ENCODE peak calls at places on chromosomes 11 and 22, in five cellular contexts. E is activated T-cell treated with anti-CD3 and anti-CD28 coated beads, Interleukin-2, amount 50 U/mL, for 1 hour; W is frontal cortex; P is GM20000; G is NCI-H526 treated with DMSO at 0.1 percent for 48 hours. V is an unnamed sample.
A peak's percentile ranks its signal among the peaks of the same experiment; 100 is the strongest.

GRCh38 chr22:29205598-29206371 is at the start of gene EMID1:
- DNase-seq in E (peak; percentile 37), W (peak; percentile 69), P (peak; percentile 86), G (peak; percentile 6), V (peak; percentile 70)

GRCh38 chr22:40238425-40239344 is 61.0 kb downstream of the TNRC6B start:
- DNase-seq in E (no peak), W (no peak), P (no peak), G (no peak), V (peak; percentile 67)

GRCh38 chr11:105151936-105152554 is 12.5 kb upstream of the CARD18 start:
- DNase-seq in E (no peak), W (no peak), P (no peak), G (no peak), V (no peak)

GRCh38 chr11:19110290-19110689 is 6.7 kb upstream of the ZDHHC13 start:
- DNase-seq in E (no peak), W (no peak), P (no peak), G (no peak), V (no peak)

GRCh38 chr11:8016396-8016949 is 29.3 kb downstream of the EIF3F start:
- DNase-seq in E (no peak), W (no peak), P (no peak), G (no peak), V (no peak)

GRCh38 chr22:49260681-49261580 is 566.7 kb downstream of the BRD1 start:
- DNase-seq in E (no peak), W (no peak), P (no peak), G (no peak), V (peak; percentile 47)

GRCh38 chr11:110432713-110433392 is 3.1 kb downstream of the FDX1 start:
- DNase-seq in E (no peak), W (no peak), P (no peak), G (no peak), V (no peak)

GRCh38 chr11:7844521-7844920 is 47.8 kb upstream of the OR5P2 start:
- DNase-seq in E (no peak), W (no peak), P (no peak), G (no peak), V (no peak)

GRCh38 chr22:48828688-48829087 is 999.0 kb downstream of the BRD1 start:
- DNase-seq in E (no peak), W (no peak), P (no peak), G (no peak), V (peak; percentile 44)

GRCh38 chr11:94933225-94934130 is 39.9 kb downstream of the CWC15 start:
- DNase-seq in E (no peak), W (no peak), P (no peak), G (no peak), V (no peak)

GRCh38 chr11:13289081-13289480 is 11.5 kb downstream of the BMAL1 start:
- DNase-seq in E (no peak), W (no peak), P (no peak), G (no peak), V (no peak)

GRCh38 chr11:74641905-74642304 is 49.5 kb downstream of the POLD3 start:
- DNase-seq in E (no peak), W (no peak), P (no peak), G (no peak), V (no peak)

GRCh38 chr11:17730608-17731462 is 3.7 kb upstream of the KCNC1 start:
- DNase-seq in E (peak; percentile 55), W (peak; percentile 84), P (peak; percentile 91), G (peak; percentile 79), V (peak; percentile 78)

GRCh38 chr11:18526130-18526520 is 617 bp downstream of the TSG101 start:
- DNase-seq in E (no peak), W (no peak), P (no peak), G (no peak), V (no peak)

GRCh38 chr11:96154802-96155520 is 188.0 kb downstream of the MAML2 start:
- DNase-seq in E (no peak), W (no peak), P (no peak), G (no peak), V (no peak)

GRCh38 chr11:115581871-115582639 is 77.8 kb upstream of the CADM1 start:
- DNase-seq in E (no peak), W (no peak), P (no peak), G (peak; percentile 85), V (no peak)

GRCh38 chr11:5690216-5690615 is 626 bp downstream of the TRIM22 start:
- DNase-seq in E (no peak), W (no peak), P (no peak), G (no peak), V (no peak)

GRCh38 chr22:32361257-32361656 is 3.6 kb downstream of the RFPL3 start:
- DNase-seq in E (no peak), W (no peak), P (no peak), G (no peak), V (no peak)

GRCh38 chr11:69915501-69916250 is 96.5 kb upstream of the FGF3 start:
- DNase-seq in E (peak; percentile 33), W (peak; percentile 67), P (peak; percentile 63), G (no peak), V (peak; percentile 73)

GRCh38 chr11:60971520-60971919 is at the start of gene CD6:
- DNase-seq in E (peak; percentile 75), W (no peak), P (no peak), G (no peak), V (peak; percentile 86)

GRCh38 chr11:82960000-82960778 is 58.7 kb downstream of the DDIAS start:
- DNase-seq in E (no peak), W (no peak), P (peak; percentile 48), G (no peak), V (no peak)

GRCh38 chr11:73252577-73253191 is 19.5 kb upstream of the P2RY6 start:
- DNase-seq in E (no peak), W (no peak), P (no peak), G (peak; percentile 31), V (peak; percentile 51)